ENCODE peak calls at places on chromosomes 6 and 20, in ten cellular contexts. X is endothelial cell of umbilical vein; C is spleen; G is GM13977; N is Calu3; H is DND-41; O is GM23338; F is heart right ventricle; J is activated CD8-positive, alpha-beta T cell treated with anti-CD3 and anti-CD28 coated beads for 36 hours; D is tibial artery. U is an unnamed sample.

GRCh38 chr6:116144590-116144989 is 18.7 kb upstream of the COL10A1 start:
- DNase-seq in X (no peak), C (no peak), G (no peak), N (peak), H (no peak), O (no peak), F (no peak), J (no peak), D (no peak), U (no peak)

GRCh38 chr6:157586088-157586414 is 205.1 kb downstream of the ZDHHC14 start:
- DNase-seq in X (no peak), C (no peak), G (no peak), N (no peak), H (no peak), O (no peak), F (no peak), J (no peak), D (no peak), U (no peak)

GRCh38 chr6:137904822-137905617 is 38.0 kb downstream of the TNFAIP3 start:
- DNase-seq in X (peak), C (no peak), G (peak), N (peak), H (no peak), O (no peak), F (peak), J (peak), D (peak), U (no peak)

GRCh38 chr6:30542915-30543314 is 13.4 kb downstream of the GNL1 start:
- DNase-seq in X (peak), C (no peak), G (no peak), N (no peak), H (no peak), O (peak), F (no peak), J (no peak), D (no peak), U (no peak)

GRCh38 chr6:25175216-25175615 is 104.0 kb upstream of the CARMIL1 start:
- DNase-seq in X (peak), C (no peak), G (no peak), N (peak), H (no peak), O (no peak), F (no peak), J (no peak), D (no peak), U (no peak)

GRCh38 chr20:13883425-13883824 is 98.6 kb downstream of the NDUFAF5 start:
- DNase-seq in X (no peak), C (no peak), G (no peak), N (no peak), H (no peak), O (no peak), F (no peak), J (no peak), D (no peak), U (no peak)

GRCh38 chr6:111757342-111757741 is 115.9 kb downstream of the FYN start:
- DNase-seq in X (peak), C (no peak), G (no peak), N (no peak), H (no peak), O (peak), F (no peak), J (peak), D (no peak), U (no peak)

GRCh38 chr20:59708326-59708725 is 104.0 kb downstream of the PHACTR3 start:
- DNase-seq in X (no peak), C (no peak), G (no peak), N (no peak), H (no peak), O (no peak), F (no peak), J (no peak), D (no peak), U (no peak)

GRCh38 chr6:157682856-157683481 is 140.1 kb upstream of the SNX9 start:
- DNase-seq in X (peak), C (no peak), G (no peak), N (no peak), H (no peak), O (no peak), F (no peak), J (no peak), D (no peak), U (no peak)

GRCh38 chr6:30960907-30961673 is 20.3 kb downstream of the MUCL3 start:
- DNase-seq in X (no peak), C (no peak), G (no peak), N (no peak), H (no peak), O (no peak), F (no peak), J (no peak), D (no peak), U (no peak)

GRCh38 chr20:18404172-18404571 is 62.7 kb downstream of the DZANK1 start:
- DNase-seq in X (no peak), C (no peak), G (no peak), N (no peak), H (no peak), O (no peak), F (no peak), J (no peak), D (no peak), U (no peak)

GRCh38 chr6:39247667-39248194 is 18.5 kb upstream of the KCNK5 start:
- DNase-seq in X (no peak), C (no peak), G (no peak), N (no peak), H (no peak), O (no peak), F (no peak), J (no peak), D (no peak), U (no peak)

GRCh38 chr6:170393807-170394399 is 87.3 kb downstream of the FAM120B start:
- DNase-seq in X (no peak), C (no peak), G (no peak), N (no peak), H (no peak), O (no peak), F (no peak), J (peak), D (no peak), U (no peak)

GRCh38 chr20:50343490-50344179 is 153.0 kb downstream of the CEBPB start:
- DNase-seq in X (no peak), C (no peak), G (no peak), N (no peak), H (no peak), O (no peak), F (no peak), J (no peak), D (no peak), U (no peak)

GRCh38 chr6:117491916-117492315 is 9.4 kb downstream of the DCBLD1 start:
- DNase-seq in X (peak), C (no peak), G (no peak), N (no peak), H (no peak), O (no peak), F (no peak), J (no peak), D (no peak), U (no peak)

GRCh38 chr20:36613974-36614373 is 8.4 kb downstream of the RAB5IF start:
- DNase-seq in X (no peak), C (no peak), G (no peak), N (peak), H (no peak), O (no peak), F (no peak), J (no peak), D (no peak), U (no peak)

GRCh38 chr6:111382476-111383294 is 100.3 kb downstream of the REV3L start:
- DNase-seq in X (no peak), C (no peak), G (no peak), N (no peak), H (no peak), O (no peak), F (peak), J (no peak), D (no peak), U (no peak)

GRCh38 chr6:160028487-160029275 is 59.8 kb downstream of the IGF2R start:
- DNase-seq in X (no peak), C (no peak), G (no peak), N (no peak), H (peak), O (no peak), F (no peak), J (peak), D (no peak), U (no peak)

GRCh38 chr6:11810039-11810541 is 31.5 kb upstream of the ADTRP start:
- DNase-seq in X (peak), C (no peak), G (no peak), N (peak), H (no peak), O (no peak), F (peak), J (no peak), D (peak), U (peak)

GRCh38 chr6:11929451-11929850 is 82.7 kb upstream of the HIVEP1 start:
- DNase-seq in X (no peak), C (no peak), G (no peak), N (no peak), H (no peak), O (no peak), F (no peak), J (no peak), D (no peak), U (no peak)

GRCh38 chr6:150866147-150867073 is 908 bp downstream of the MTHFD1L start:
- DNase-seq in X (peak), C (peak), G (peak), N (peak), H (peak), O (peak), F (peak), J (peak), D (peak), U (peak)

GRCh38 chr6:36929607-36930006 is 24.9 kb upstream of the PI16 start:
- DNase-seq in X (no peak), C (no peak), G (no peak), N (no peak), H (no peak), O (no peak), F (no peak), J (no peak), D (no peak), U (no peak)

GRCh38 chr20:53706511-53707031 is 112.9 kb upstream of the ZNF217 start:
- DNase-seq in X (no peak), C (no peak), G (peak), N (no peak), H (peak), O (no peak), F (no peak), J (peak), D (no peak), U (peak)

GRCh38 chr6:104227502-104227901 is 632.2 kb downstream of the HACE1 start:
- DNase-seq in X (no peak), C (no peak), G (no peak), N (no peak), H (no peak), O (no peak), F (no peak), J (no peak), D (no peak), U (no peak)

GRCh38 chr6:49607391-49607982 is 29.2 kb downstream of the RHAG start:
- DNase-seq in X (no peak), C (no peak), G (no peak), N (no peak), H (no peak), O (peak), F (no peak), J (no peak), D (no peak), U (no peak)

GRCh38 chr6:166162599-166163342 is 4.9 kb downstream of the TBXT start:
- DNase-seq in X (no peak), C (no peak), G (peak), N (no peak), H (no peak), O (no peak), F (no peak), J (peak), D (no peak), U (no peak)

GRCh38 chr6:139037490-139037889 is 8.9 kb downstream of the ABRACL start:
- DNase-seq in X (peak), C (no peak), G (no peak), N (no peak), H (no peak), O (no peak), F (peak), J (no peak), D (no peak), U (no peak)

GRCh38 chr6:5866547-5867051 is 140.1 kb downstream of the NRN1 start:
- DNase-seq in X (peak), C (no peak), G (no peak), N (peak), H (no peak), O (no peak), F (no peak), J (peak), D (no peak), U (no peak)

DNA sequence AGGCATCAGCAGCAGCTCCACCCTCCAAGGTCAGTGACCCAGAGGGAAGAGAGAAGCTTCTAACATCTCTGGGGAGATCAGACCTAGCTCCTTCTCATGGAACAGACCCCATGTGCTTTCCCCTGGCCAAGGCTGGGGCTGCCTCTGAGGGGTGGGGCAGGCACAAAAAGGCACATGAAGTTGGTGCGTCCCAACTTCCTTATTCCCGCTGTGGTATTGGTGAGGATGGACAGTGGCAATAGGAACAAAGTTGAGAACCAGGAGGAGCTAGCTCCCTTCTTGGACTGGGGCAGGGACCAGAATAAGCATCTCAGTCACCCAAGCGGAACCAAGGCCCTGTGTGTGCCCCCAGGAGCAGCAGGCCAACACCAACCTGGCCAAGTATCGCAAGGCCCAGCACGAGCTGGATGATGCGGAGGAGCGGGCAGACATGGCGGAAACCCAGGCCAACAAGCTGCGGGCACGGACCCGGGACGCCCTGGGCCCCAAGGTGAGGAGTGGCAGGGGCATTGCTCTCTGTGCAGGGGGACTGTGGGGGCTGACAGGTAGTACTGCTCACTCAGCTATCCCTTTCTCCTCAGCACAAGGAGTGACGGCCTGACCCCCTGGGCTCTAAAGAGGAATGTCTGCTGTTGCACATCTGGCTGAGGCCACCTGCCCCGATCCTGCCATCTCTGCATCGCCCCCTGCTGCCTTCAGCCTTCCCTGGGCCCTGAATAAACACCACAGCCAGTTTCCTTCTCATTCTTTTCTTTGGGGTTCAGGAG is 46.1 kb downstream of the MYH7B start:
- DNase-seq in X (no peak), C (peak), G (no peak), N (no peak), H (peak), O (peak), F (no peak), J (peak), D (no peak), U (no peak)
- TF ChIP-seq CTCF in X (peak), C (no peak), G (peak), N (no peak), H (peak), O (peak), F (no peak), J (no peak), D (no peak), U (peak)

DNA sequence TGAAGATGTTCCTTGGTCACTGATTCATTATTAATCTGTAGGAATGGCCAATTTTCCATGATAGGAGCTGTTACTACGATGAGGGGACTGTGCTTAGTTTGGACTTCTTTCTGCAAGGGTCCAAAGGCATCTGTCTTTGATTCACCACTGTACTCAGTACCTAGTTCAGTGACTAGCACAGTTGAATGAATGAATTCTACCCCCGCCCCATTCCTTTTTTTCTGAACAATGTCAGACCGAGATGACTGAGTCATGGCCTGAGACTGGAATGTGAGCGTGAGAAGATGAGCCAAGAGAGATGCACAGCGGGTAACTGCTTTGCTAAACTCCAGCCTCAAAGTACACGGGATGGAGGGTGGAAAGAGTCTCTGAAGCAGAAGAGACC is 419 bp upstream of the SNHG17 start:
- DNase-seq in X (no peak), C (no peak), G (no peak), N (no peak), H (no peak), O (no peak), F (no peak), J (no peak), D (no peak), U (no peak)
- TF ChIP-seq CTCF in X (no peak), C (no peak), G (peak), N (no peak), H (no peak), O (no peak), F (peak), J (peak), D (no peak), U (no peak)

GRCh38 chr20:1474817-1475603 is 8.4 kb upstream of the NSFL1C start:
- DNase-seq in X (no peak), C (no peak), G (no peak), N (peak), H (no peak), O (peak), F (no peak), J (peak), D (no peak), U (no peak)
- TF ChIP-seq CTCF in X (peak), C (peak), G (no peak), N (no peak), H (peak), O (peak), F (no peak), J (peak), D (no peak), U (no peak)

GRCh38 chr20:62822788-62823651 is 6.2 kb downstream of the COL9A3 start:
- DNase-seq in X (no peak), C (no peak), G (peak), N (peak), H (peak), O (peak), F (no peak), J (peak), D (no peak), U (no peak)
- TF ChIP-seq CTCF in X (peak), C (peak), G (peak), N (peak), H (peak), O (peak), F (no peak), J (peak), D (no peak), U (peak)

GRCh38 chr6:154370545-154370944 is 13.9 kb upstream of the IPCEF1 start:
- DNase-seq in X (peak), C (no peak), G (peak), N (peak), H (no peak), O (peak), F (peak), J (peak), D (no peak), U (peak)
- TF ChIP-seq CTCF in X (peak), C (peak), G (peak), N (peak), H (peak), O (peak), F (peak), J (peak), D (no peak), U (peak)

GRCh38 chr6:2209226-2209809 is 36.1 kb downstream of the GMDS start:
- DNase-seq in X (peak), C (no peak), G (peak), N (peak), H (peak), O (peak), F (peak), J (peak), D (no peak), U (no peak)
- TF ChIP-seq CTCF in X (peak), C (peak), G (peak), N (peak), H (peak), O (peak), F (peak), J (peak), D (peak), U (peak)

GRCh38 chr20:46770330-46771194 is 61.1 kb downstream of the SLC2A10 start:
- DNase-seq in X (no peak), C (no peak), G (no peak), N (no peak), H (no peak), O (no peak), F (no peak), J (no peak), D (no peak), U (no peak)

GRCh38 chr20:46771195-46771588 is 61.7 kb downstream of the SLC2A10 start:
- DNase-seq in X (no peak), C (no peak), G (no peak), N (no peak), H (no peak), O (no peak), F (no peak), J (no peak), D (no peak), U (no peak)

GRCh38 chr20:46764068-46764467 is 54.6 kb downstream of the SLC2A10 start:
- DNase-seq in X (no peak), C (no peak), G (no peak), N (no peak), H (no peak), O (no peak), F (no peak), J (no peak), D (no peak), U (no peak)

GRCh38 chr20:46765506-46765905 is 56.1 kb downstream of the SLC2A10 start:
- DNase-seq in X (no peak), C (no peak), G (no peak), N (no peak), H (no peak), O (no peak), F (no peak), J (no peak), D (no peak), U (no peak)

DNA sequence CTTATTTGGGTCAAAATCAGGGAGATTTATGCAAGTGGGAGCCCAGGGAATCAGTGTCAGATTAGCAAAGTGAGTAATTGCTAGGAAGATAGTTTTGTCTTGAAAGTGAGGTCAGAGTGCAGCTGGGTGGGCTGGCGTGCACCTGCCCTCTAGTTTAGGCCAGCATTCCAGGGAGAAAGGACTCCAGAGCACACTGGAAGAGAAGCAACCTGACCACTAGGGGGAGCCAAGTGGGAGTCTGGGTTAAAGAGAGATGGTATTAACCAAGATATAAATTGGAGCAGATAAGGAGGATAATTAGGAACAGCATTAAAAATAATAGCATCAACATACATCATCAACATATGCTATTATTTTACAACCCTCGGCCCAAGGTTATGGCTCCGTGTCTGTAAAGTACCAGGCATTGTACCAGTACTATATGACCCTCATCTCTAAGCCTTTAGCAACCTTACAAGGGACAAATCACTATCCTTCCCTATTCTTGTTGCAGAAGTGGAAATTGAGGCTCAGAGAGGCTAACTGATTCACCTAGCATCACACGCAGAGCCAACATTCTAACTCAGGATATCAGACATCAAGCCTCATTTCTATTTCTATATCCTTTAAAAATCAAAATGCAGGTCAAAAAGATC is 57.8 kb downstream of the SLC2A10 start:
- DNase-seq in X (peak), C (no peak), G (peak), N (peak), H (peak), O (peak), F (no peak), J (peak), D (no peak), U (no peak)
- TF ChIP-seq CTCF in X (peak), C (peak), G (peak), N (peak), H (peak), O (peak), F (peak), J (peak), D (peak), U (peak)

DNA sequence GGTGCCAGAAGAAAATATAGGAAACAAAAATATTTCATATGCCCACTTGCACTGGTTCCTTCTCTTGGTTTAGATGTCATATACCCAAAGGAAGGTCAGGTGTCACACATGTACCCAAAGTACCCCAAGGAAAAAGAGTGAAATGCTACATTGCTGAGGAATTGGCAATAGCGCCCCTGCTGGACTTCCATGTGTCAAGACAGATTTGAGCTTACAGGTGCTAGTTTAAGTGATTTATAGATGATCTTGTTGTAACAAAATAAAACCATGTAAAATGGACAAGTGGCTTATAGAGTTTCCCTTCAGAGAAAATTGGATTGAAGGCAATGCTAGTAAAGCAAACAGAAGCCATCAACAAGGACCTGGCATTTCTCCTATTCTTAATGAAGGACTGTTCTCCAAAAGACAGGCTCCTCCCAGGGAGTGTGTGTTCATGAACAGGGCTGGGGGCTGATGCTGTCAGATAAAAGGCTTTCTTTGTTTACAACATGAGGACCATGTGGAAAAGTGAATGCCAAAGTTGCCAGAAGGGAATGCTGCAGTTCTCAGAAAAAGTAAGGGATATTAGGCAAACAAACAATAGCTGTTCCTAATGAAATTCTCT is 64.3 kb upstream of the PAK5 start:
- DNase-seq in X (peak), C (no peak), G (no peak), N (no peak), H (no peak), O (peak), F (no peak), J (peak), D (no peak), U (no peak)
- TF ChIP-seq CTCF in X (peak), C (no peak), G (peak), N (no peak), H (peak), O (peak), F (no peak), J (peak), D (no peak), U (peak)